ENCODE peak calls at places on chromosomes 6 and 20, in ten cellular contexts. C, N, H, G, J, L, V, T, O and P are unnamed samples.

GRCh38 chr6:53857318-53858094 is 62.7 kb downstream of the LRRC1 start:
- DNase-seq in G (no peak), O (no peak), L (no peak), J (no peak), H (no peak), V (no peak), T (no peak), N (no peak), C (no peak), P (no peak)

GRCh38 chr6:148965287-148965686 is 218.5 kb downstream of the UST start:
- DNase-seq in H (no peak), T (no peak), C (no peak), O (no peak), G (no peak), N (no peak), J (no peak), V (no peak), L (no peak), P (no peak)

GRCh38 chr6:30974488-30975252 is 8.8 kb upstream of the MUC21 start:
- DNase-seq in C (no peak), G (no peak), J (no peak), O (no peak), T (no peak), L (no peak), N (no peak), V (no peak), H (no peak), P (no peak)

GRCh38 chr6:44126320-44127149 is 717 bp downstream of the MRPL14 start:
- DNase-seq in N (peak; percentile 68), L (peak; percentile 85), H (peak; percentile 77), V (peak; percentile 86), T (peak; percentile 79), J (peak; percentile 80), C (peak; percentile 78), O (peak; percentile 65), G (peak; percentile 62), P (peak; percentile 87)

GRCh38 chr6:84508981-84509380 is 255.4 kb downstream of the TBX18 start:
- DNase-seq in O (no peak), T (no peak), J (no peak), N (no peak), C (no peak), G (no peak), L (no peak), V (no peak), H (no peak), P (no peak)

GRCh38 chr6:47663462-47664216 is 34.7 kb upstream of the ADGRF4 start:
- DNase-seq in G (no peak), H (no peak), O (no peak), C (no peak), L (peak; percentile 59), J (no peak), T (no peak), N (peak; percentile 59), V (no peak), P (peak; percentile 54)

GRCh38 chr20:982754-983153 is 19.4 kb downstream of the RSPO4 start:
- DNase-seq in V (no peak), H (no peak), L (no peak), G (no peak), J (no peak), O (no peak), T (no peak), C (no peak), N (no peak), P (peak; percentile 26)

GRCh38 chr6:46510656-46511055 is 19.4 kb upstream of the RCAN2 start:
- DNase-seq in O (no peak), V (no peak), T (no peak), G (no peak), J (peak; percentile 82), L (no peak), C (peak; percentile 76), H (no peak), N (no peak), P (no peak)

GRCh38 chr6:111536888-111537287 is 53.9 kb upstream of the REV3L start:
- DNase-seq in J (no peak), C (no peak), H (no peak), L (no peak), T (no peak), G (no peak), O (no peak), N (no peak), V (no peak), P (no peak)

GRCh38 chr6:29941006-29941405 is 1.3 kb upstream of the HLA-A start:
- DNase-seq in V (no peak), G (no peak), C (no peak), L (no peak), O (no peak), N (no peak), T (peak; percentile 77), J (no peak), H (no peak), P (no peak)

GRCh38 chr6:125981566-125982185 is 4.7 kb upstream of the TRMT11 start:
- DNase-seq in G (no peak), C (no peak), O (no peak), T (no peak), H (no peak), V (no peak), L (no peak), J (no peak), N (no peak), P (no peak)

GRCh38 chr6:138593100-138593877 is 94.0 kb upstream of the NHSL1 start:
- DNase-seq in G (peak; percentile 14), N (no peak), L (peak; percentile 85), J (peak; percentile 98), C (peak; percentile 63), V (peak; percentile 80), H (no peak), T (peak; percentile 98), O (no peak), P (no peak)

GRCh38 chr6:113482771-113483170 is 374.4 kb upstream of the MARCKS start:
- DNase-seq in N (no peak), H (no peak), C (no peak), T (no peak), J (no peak), G (no peak), V (no peak), O (no peak), L (no peak), P (no peak)

GRCh38 chr6:43081043-43081442 is 4.9 kb downstream of the PTK7 start:
- DNase-seq in V (no peak), T (no peak), G (no peak), C (no peak), H (no peak), L (no peak), J (no peak), O (no peak), N (no peak), P (no peak)